ENCODE peak calls at places on chromosomes 12 and 14, in eight cellular contexts. W, H, R, T, S, F, B and J are unnamed samples.
A peak's percentile ranks its signal among the peaks of the same experiment; 100 is the strongest.

GRCh38 chr12:11067514-11067913 is 5.4 kb upstream of the TAS2R46 start:
- DNase-seq in W (peak; percentile 34), H (peak; percentile 8), R (no peak), T (no peak), S (no peak), F (no peak), B (peak; percentile 3), J (peak; percentile 59)

GRCh38 chr12:120767071-120768024 is 41.7 kb downstream of the ACADS start:
- DNase-seq in W (no peak), H (no peak), R (no peak), T (no peak), S (no peak), F (peak; percentile 35), B (peak; percentile 81), J (no peak)

GRCh38 chr12:113194971-113195391 is 9.5 kb downstream of the RITA1 start:
- DNase-seq in W (no peak), H (no peak), R (no peak), T (no peak), S (no peak), F (no peak), B (no peak), J (no peak)

GRCh38 chr14:58151264-58151700 is 731 bp downstream of the ARMH4 start:
- DNase-seq in W (no peak), H (no peak), R (no peak), T (no peak), S (no peak), F (no peak), B (no peak), J (no peak)

GRCh38 chr14:104009297-104009696 is 67.0 kb upstream of the RD3L start:
- DNase-seq in W (no peak), H (no peak), R (no peak), T (no peak), S (no peak), F (no peak), B (no peak), J (no peak)

GRCh38 chr12:103833891-103834290 is 7.1 kb downstream of the NT5DC3 start:
- DNase-seq in W (no peak), H (no peak), R (no peak), T (no peak), S (no peak), F (no peak), B (no peak), J (no peak)

GRCh38 chr14:94342334-94342934 is 19.3 kb upstream of the SERPINA6 start:
- DNase-seq in W (peak; percentile 94), H (no peak), R (no peak), T (no peak), S (peak; percentile 10), F (no peak), B (peak; percentile 90), J (peak; percentile 87)

GRCh38 chr14:69079188-69079742 is 73.7 kb downstream of the DCAF5 start:
- DNase-seq in W (no peak), H (no peak), R (no peak), T (no peak), S (no peak), F (no peak), B (no peak), J (no peak)

GRCh38 chr14:79011091-79011919 is 841.1 kb downstream of the NRXN3 start:
- DNase-seq in W (no peak), H (peak; percentile 13), R (no peak), T (no peak), S (no peak), F (no peak), B (peak; percentile 1), J (no peak)